ENCODE peak calls at places on chromosomes 13 and 19, in five cellular contexts. K is AG09309, C is testis, I is OCI-LY7, P is upper lobe of right lung. Q is an unnamed sample.

GRCh38 chr13:96104516-96104915 is 14.6 kb downstream of the HS6ST3 start:
- DNase-seq in C (no peak), I (no peak), P (no peak), K (no peak), Q (no peak)

GRCh38 chr13:102402292-102402691 is 444 bp upstream of the FGF14 start:
- DNase-seq in C (peak; percentile 28), K (no peak), P (no peak), I (no peak), Q (peak; percentile 68)

GRCh38 chr19:48511800-48512503 is at the start of gene LMTK3:
- DNase-seq in I (peak; percentile 89), P (no peak), C (peak; percentile 58), K (no peak), Q (peak; percentile 91)

GRCh38 chr19:35213678-35214632 is 14.6 kb downstream of the FAM187B start:
- DNase-seq in K (peak; percentile 51), P (peak; percentile 72), I (peak; percentile 93), C (peak; percentile 89), Q (peak; percentile 93)

GRCh38 chr13:51856998-51857397 is 4.8 kb upstream of the CCDC70 start:
- DNase-seq in K (no peak), P (no peak), C (no peak), I (no peak), Q (no peak)

GRCh38 chr13:26062853-26063444 is 11.1 kb upstream of the SHISA2 start:
- DNase-seq in K (peak; percentile 23), P (no peak), I (peak; percentile 50), C (peak; percentile 62), Q (peak; percentile 58)

GRCh38 chr19:12944064-12944674 is 1.5 kb upstream of the RAD23A start:
- DNase-seq in C (no peak), K (no peak), I (no peak), P (no peak), Q (no peak)

GRCh38 chr19:48713041-48713863 is 6.3 kb downstream of the MAMSTR start:
- DNase-seq in K (no peak), C (no peak), P (no peak), I (peak; percentile 30), Q (no peak)

GRCh38 chr19:47518139-47518538 is 3.3 kb upstream of the NAPA start:
- DNase-seq in I (peak; percentile 97), K (no peak), C (no peak), P (no peak), Q (peak; percentile 91)

GRCh38 chr13:24042710-24043440 is 117.6 kb upstream of the SPATA13 start:
- DNase-seq in I (no peak), C (no peak), K (no peak), P (no peak), Q (no peak)

GRCh38 chr13:45333973-45334922 is 6.7 kb downstream of the TPT1 start:
- DNase-seq in K (no peak), P (no peak), I (peak; percentile 6), C (no peak), Q (peak; percentile 64)

GRCh38 chr13:106063591-106064308 is 471.7 kb downstream of the EFNB2 start:
- DNase-seq in C (no peak), K (peak; percentile 56), I (no peak), P (no peak), Q (no peak)

GRCh38 chr19:38277969-38278680 is 13.8 kb downstream of the SPINT2 start:
- DNase-seq in K (no peak), C (peak; percentile 58), I (no peak), P (no peak), Q (no peak)

GRCh38 chr13:75643693-75644092 is 7.6 kb downstream of the LMO7 start:
- DNase-seq in I (no peak), P (no peak), C (no peak), K (no peak), Q (no peak)

GRCh38 chr13:56187331-56187730 is 953.4 kb upstream of the PRR20A start:
- DNase-seq in C (no peak), P (peak; percentile 58), I (no peak), K (no peak), Q (no peak)

GRCh38 chr13:56182598-56182997 is 958.1 kb upstream of the PRR20A start:
- DNase-seq in I (no peak), K (no peak), C (no peak), P (no peak), Q (no peak)
- TF ChIP-seq CTCF in I (no peak), K (no peak), C (no peak), P (no peak), Q (no peak)

GRCh38 chr19:51600940-51601575 is 29.1 kb downstream of the SIGLEC5 start:
- DNase-seq in I (no peak), K (no peak), C (no peak), P (no peak), Q (peak; percentile 17)
- TF ChIP-seq CTCF in I (no peak), K (no peak), C (no peak), P (no peak), Q (no peak)

GRCh38 chr19:18321729-18322091 is 1.2 kb downstream of the LSM4 start:
- DNase-seq in I (peak; percentile 40), C (no peak), K (no peak), P (no peak), Q (peak; percentile 67)

GRCh38 chr19:18319591-18320135 is 3.2 kb downstream of the LSM4 start:
- DNase-seq in K (no peak), I (no peak), P (no peak), C (no peak), Q (no peak)

GRCh38 chr19:18322318-18322758 is 538 bp downstream of the LSM4 start:
- DNase-seq in P (no peak), K (no peak), C (peak; percentile 60), I (peak; percentile 77), Q (peak; percentile 77)

GRCh38 chr19:18320865-18321728 is 1.8 kb downstream of the LSM4 start:
- DNase-seq in P (no peak), I (no peak), K (no peak), C (no peak), Q (no peak)

GRCh38 chr19:18322759-18323460 is at the start of gene LSM4:
- DNase-seq in C (peak; percentile 99), P (peak; percentile 99), I (peak; percentile 100), K (peak; percentile 71), Q (peak; percentile 100)
- TF ChIP-seq CTCF in C (no peak), P (peak; percentile 29), I (peak; percentile 65), K (peak; percentile 37), Q (peak; percentile 45)

DNA sequence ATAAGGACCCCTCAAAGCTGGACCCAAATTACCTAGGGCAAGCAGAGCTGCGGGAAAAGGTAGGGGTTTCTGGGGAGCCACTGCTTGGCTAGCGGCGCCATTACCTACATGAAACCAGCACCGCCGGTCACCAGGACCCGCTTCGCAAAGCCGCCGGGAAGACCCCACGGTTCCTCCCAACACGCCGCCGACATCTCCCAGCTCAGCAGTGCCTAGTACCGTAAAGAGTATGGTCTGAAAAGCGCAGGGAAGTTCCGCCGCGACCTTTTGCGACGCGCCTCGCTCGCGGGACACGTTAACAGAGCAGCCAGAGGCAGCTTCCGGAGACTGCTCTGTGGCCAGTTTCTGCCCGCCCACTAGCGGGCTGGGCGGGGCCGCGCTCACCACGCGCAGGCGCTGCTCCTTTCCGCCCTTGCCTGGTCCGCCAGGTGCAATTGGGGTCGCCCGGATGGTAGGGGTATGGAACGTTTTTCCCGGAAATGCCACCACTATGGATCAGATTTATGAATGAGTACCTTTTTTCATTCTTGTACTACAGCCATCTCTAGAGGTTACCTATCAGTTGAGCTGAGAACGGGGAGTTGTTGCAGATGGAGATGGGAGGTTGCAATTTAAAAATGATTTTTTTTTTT is at the start of gene TGDS:
- DNase-seq in K (peak; percentile 67), P (peak; percentile 96), C (peak; percentile 95), I (peak; percentile 89), Q (peak; percentile 95)
- TF ChIP-seq CTCF in K (no peak), P (no peak), C (no peak), I (no peak), Q (no peak)

GRCh38 chr19:39405930-39406655 is 554 bp upstream of the ZFP36 start:
- DNase-seq in I (peak; percentile 84), K (no peak), P (no peak), C (peak; percentile 83), Q (peak; percentile 96)
- TF ChIP-seq CTCF in I (no peak), K (no peak), P (no peak), C (no peak), Q (no peak)

GRCh38 chr13:113803409-113804016 is 44.5 kb downstream of the TMEM255B start:
- DNase-seq in K (no peak), P (peak; percentile 55), C (no peak), I (no peak), Q (no peak)

GRCh38 chr13:113800576-113800926 is 41.5 kb downstream of the TMEM255B start:
- DNase-seq in C (no peak), P (peak; percentile 56), K (no peak), I (no peak), Q (no peak)

GRCh38 chr13:113802761-113803160 is 43.7 kb downstream of the TMEM255B start:
- DNase-seq in C (no peak), K (no peak), I (no peak), P (peak; percentile 62), Q (no peak)

GRCh38 chr13:113801289-113801961 is 42.4 kb downstream of the TMEM255B start:
- DNase-seq in P (peak; percentile 52), C (no peak), K (no peak), I (no peak), Q (no peak)

DNA sequence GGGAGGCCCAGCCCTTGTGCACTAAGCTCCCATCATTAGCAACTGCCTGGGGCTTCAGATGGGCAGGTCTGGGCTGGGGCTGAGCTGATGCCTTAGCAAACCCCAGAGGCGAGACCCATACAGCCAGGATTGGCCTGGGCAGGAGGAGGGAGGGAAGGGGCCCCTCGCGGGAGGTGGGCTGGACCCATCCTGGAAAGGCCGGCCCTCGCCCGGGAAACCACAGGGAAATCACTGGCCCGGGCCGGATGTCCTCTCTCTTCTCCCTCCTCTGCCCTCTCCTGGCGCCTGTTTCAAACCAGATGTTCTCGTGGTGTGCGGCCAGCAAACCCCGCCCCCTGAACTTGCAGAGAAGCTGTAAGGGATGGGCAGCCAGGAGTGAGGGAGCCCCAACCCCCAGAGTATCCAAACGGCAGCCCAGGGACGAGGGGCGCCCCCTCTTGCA is 43.1 kb downstream of the TMEM255B start:
- DNase-seq in I (no peak), K (peak; percentile 37), C (peak; percentile 81), P (peak; percentile 72), Q (no peak)
- TF ChIP-seq CTCF in I (no peak), K (peak; percentile 13), C (no peak), P (no peak), Q (no peak)

DNA sequence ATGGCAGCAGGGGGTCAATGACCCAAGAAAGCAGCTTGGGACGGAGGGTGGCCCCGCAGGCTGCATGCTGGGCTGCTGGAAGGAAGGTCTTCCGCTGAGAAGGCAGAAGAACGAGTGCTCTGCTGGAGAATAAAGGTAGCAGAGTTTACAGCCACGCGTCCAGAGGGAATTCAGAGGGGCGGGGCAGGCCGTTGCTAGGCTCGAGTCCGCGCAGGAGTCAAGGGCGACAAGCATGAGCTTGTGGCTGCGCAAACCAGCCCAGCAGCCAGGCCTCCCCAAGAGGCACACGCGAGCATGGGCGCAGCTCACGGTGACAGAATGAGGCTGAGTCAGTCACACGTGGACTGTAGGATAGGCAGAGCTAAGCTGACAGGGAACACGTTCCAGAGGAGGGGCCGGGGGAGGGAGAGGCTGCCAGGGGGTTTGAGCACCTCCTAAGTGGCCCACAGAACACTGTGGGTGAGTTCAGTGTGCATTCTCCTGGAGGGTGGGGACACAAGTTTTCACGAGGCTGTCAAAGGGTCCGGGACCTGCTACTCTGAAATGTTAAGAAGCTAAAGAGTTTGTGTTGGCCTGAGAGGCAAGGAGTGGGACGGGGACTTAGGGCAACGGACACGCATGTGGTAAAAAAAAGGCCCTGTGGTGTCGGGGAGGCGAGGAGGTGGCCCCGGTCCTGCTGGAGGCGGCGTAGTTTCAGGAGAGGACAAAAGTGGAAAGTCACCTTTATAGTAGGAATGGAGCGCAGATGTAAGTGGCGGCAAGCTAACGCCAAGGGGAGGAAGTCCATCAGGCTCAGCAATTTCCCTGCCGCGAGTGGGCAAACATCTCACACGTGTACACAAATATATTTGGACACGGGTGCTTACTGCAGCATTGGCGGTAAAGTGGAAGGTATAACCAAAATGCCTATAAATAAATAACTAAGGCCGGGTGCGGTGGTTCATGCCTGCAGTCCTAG is 17.7 kb downstream of the RFX2 start:
- DNase-seq in K (no peak), P (peak; percentile 91), C (peak; percentile 75), I (no peak), Q (no peak)
- TF ChIP-seq CTCF in K (no peak), P (no peak), C (no peak), I (no peak), Q (no peak)

Q was measured in activated CD8-positive, alpha-beta T cell treated with anti-CD3 and anti-CD28 coated beads for 36 hours.